ENCODE peak calls at places on chromosome 14, in five cellular contexts. Q is NB4, G is AG04450, A is stomach, C is thyroid gland. F is an unnamed sample.

GRCh38 chr14:105092912-105093425 is 27.7 kb upstream of the GPR132 start:
- DNase-seq in C (peak), Q (no peak), G (no peak), A (peak), F (no peak)

GRCh38 chr14:100708349-100709217 is 18.1 kb upstream of the DLK1 start:
- DNase-seq in C (peak), A (peak), G (no peak), Q (no peak), F (no peak)

GRCh38 chr14:30874120-30874998 is at the start of gene COCH:
- DNase-seq in Q (peak), C (peak), A (peak), G (no peak), F (no peak)

GRCh38 chr14:35512765-35513164 is 21.2 kb upstream of the INSM2 start:
- DNase-seq in A (no peak), C (no peak), G (no peak), Q (no peak), F (no peak)

GRCh38 chr14:74875941-74876913 is at the start of gene PROX2:
- DNase-seq in Q (peak), A (no peak), G (no peak), C (no peak), F (no peak)

GRCh38 chr14:95225251-95225887 is 68.0 kb upstream of the DICER1 start:
- DNase-seq in A (no peak), C (peak), Q (no peak), G (no peak), F (no peak)

GRCh38 chr14:30223385-30223785 is 295.7 kb upstream of the PRKD1 start:
- DNase-seq in A (peak), Q (no peak), C (peak), G (peak), F (peak)

GRCh38 chr14:104684449-104684821 is 5.0 kb upstream of the INF2 start:
- DNase-seq in Q (no peak), A (no peak), C (no peak), G (no peak), F (no peak)

GRCh38 chr14:69464829-69465228 is 19.7 kb upstream of the PLEKHD1 start:
- DNase-seq in A (no peak), C (no peak), G (peak), Q (no peak), F (peak)

GRCh38 chr14:64463198-64463597 is 2.1 kb upstream of the AKAP5 start:
- DNase-seq in C (no peak), G (no peak), A (no peak), Q (no peak), F (no peak)
- H3K4me3 ChIP-seq in C (no peak), G (no peak), A (no peak), Q (no peak), F (no peak)

GRCh38 chr14:76956253-76957090 is 72.0 kb downstream of the IRF2BPL start:
- DNase-seq in C (peak), Q (peak), G (peak), A (peak), F (no peak)

GRCh38 chr14:76953196-76953945 is 75.1 kb downstream of the IRF2BPL start:
- DNase-seq in Q (peak), G (no peak), C (peak), A (peak), F (no peak)

GRCh38 chr14:76954371-76954770 is 74.1 kb downstream of the IRF2BPL start:
- DNase-seq in A (no peak), Q (no peak), C (no peak), G (no peak), F (no peak)

GRCh38 chr14:76955575-76956252 is 72.8 kb downstream of the IRF2BPL start:
- DNase-seq in G (no peak), A (no peak), C (peak), Q (peak), F (no peak)

GRCh38 chr14:76954791-76955190 is 73.7 kb downstream of the IRF2BPL start:
- DNase-seq in A (no peak), Q (no peak), G (no peak), C (no peak), F (no peak)
- TF ChIP-seq CTCF in A (no peak), Q (no peak), G (no peak), C (no peak), F (no peak)

GRCh38 chr14:91501348-91501747 is 8.8 kb downstream of the PPP4R3A start:
- DNase-seq in G (no peak), Q (no peak), C (no peak), A (no peak), F (no peak)
- H3K4me3 ChIP-seq in G (no peak), Q (no peak), C (no peak), A (no peak), F (no peak)

GRCh38 chr14:28773176-28773575 is 6.6 kb downstream of the FOXG1 start:
- DNase-seq in G (no peak), Q (no peak), A (no peak), C (no peak), F (no peak)
- TF ChIP-seq CTCF in G (no peak), Q (no peak), A (no peak), C (no peak), F (no peak)

GRCh38 chr14:64715146-64715627 is 11.0 kb downstream of the PLEKHG3 start:
- DNase-seq in Q (no peak), G (no peak), C (peak), A (no peak), F (no peak)
- H3K4me3 ChIP-seq in Q (no peak), G (no peak), C (no peak), A (peak), F (no peak)

DNA sequence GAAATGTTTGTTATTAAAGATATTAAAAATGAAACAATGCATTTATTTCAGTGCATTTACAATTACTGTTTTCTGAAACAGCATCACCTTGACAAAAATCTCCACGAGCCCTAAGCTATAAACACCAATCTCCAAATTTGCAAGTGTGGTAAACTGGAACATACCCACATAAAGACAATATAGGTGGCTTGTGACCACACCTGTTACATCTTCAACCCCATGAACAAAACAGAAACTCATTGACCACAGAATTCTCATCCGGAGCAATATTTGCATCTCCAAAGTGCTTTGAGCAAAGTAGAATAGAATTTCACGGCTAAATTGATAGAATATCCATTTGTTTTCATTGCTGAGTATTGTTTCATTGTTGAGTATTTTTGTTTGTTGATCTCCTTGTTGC is 375.2 kb upstream of the FLRT2 start:
- DNase-seq in Q (no peak), C (no peak), A (no peak), G (no peak), F (no peak)
- TF ChIP-seq CTCF in Q (no peak), C (no peak), A (no peak), G (no peak), F (no peak)

DNA sequence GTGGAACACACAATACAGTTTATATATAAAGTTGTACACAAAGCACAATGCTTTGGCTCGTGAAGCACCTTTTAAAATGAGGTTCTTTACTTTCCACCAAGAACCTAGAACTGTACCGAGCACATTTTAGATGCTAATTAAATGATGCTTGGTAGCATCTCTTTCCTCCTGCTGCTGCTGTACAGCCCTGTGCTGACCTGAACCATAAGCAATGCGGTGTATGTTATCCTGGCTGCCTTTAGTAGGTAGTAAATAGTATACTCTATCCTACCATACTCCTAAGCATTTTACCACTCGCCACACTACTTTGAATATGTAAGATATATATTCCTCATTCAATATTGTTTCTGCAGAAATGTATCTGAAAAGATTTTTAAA is 2.9 kb upstream of the RNASE8 start:
- DNase-seq in C (no peak), A (no peak), G (no peak), Q (no peak), F (no peak)
- H3K4me3 ChIP-seq in C (no peak), A (no peak), G (no peak), Q (no peak), F (no peak)

F was measured in HFF-Myc.